ENCODE peak calls at places on chromosomes 4 and X, in four cellular contexts. One of them, this sample, is unnamed.

GRCh38 chr4:147194604-147195003 is 248.9 kb upstream of the TTC29 start:
- DNase-seq in H54: no peak
- DNase-seq in testis: no peak
- DNase-seq in adrenal gland: no peak
- DNase-seq in this sample: no peak

GRCh38 chr4:147289181-147289580 is 191.7 kb upstream of the EDNRA start:
- DNase-seq in H54: no peak
- DNase-seq in testis: no peak
- DNase-seq in adrenal gland: no peak
- DNase-seq in this sample: no peak

GRCh38 chrX:147875866-147876596 is 35.7 kb upstream of the FMR1 start:
- DNase-seq in H54: no peak
- DNase-seq in testis: no peak
- DNase-seq in adrenal gland: no peak
- DNase-seq in this sample: no peak

GRCh38 chrX:29478336-29479069 is 736.9 kb upstream of the MAGEB2 start:
- DNase-seq in H54: peak
- DNase-seq in testis: peak
- DNase-seq in adrenal gland: no peak
- DNase-seq in this sample: peak

GRCh38 chr4:27090406-27090805 is 229.8 kb downstream of the STIM2 start:
- DNase-seq in H54: no peak
- DNase-seq in testis: no peak
- DNase-seq in adrenal gland: no peak
- DNase-seq in this sample: no peak

GRCh38 chr4:88283661-88284377 is 542 bp downstream of the PPM1K start:
- DNase-seq in H54: peak
- DNase-seq in testis: peak
- DNase-seq in adrenal gland: peak
- DNase-seq in this sample: peak

GRCh38 chr4:123588631-123589223 is 192.1 kb downstream of the SPRY1 start:
- DNase-seq in H54: no peak
- DNase-seq in testis: no peak
- DNase-seq in adrenal gland: no peak
- DNase-seq in this sample: no peak

GRCh38 chr4:7472443-7473013 is 37.8 kb upstream of the PSAPL1 start:
- DNase-seq in H54: no peak
- DNase-seq in testis: no peak
- DNase-seq in adrenal gland: no peak
- DNase-seq in this sample: no peak

GRCh38 chr4:113411496-113411938 is 350.0 kb downstream of the CAMK2D start:
- DNase-seq in H54: no peak
- DNase-seq in testis: no peak
- DNase-seq in adrenal gland: peak
- DNase-seq in this sample: no peak

GRCh38 chr4:187666634-187667033 is 328.9 kb upstream of the ZFP42 start:
- DNase-seq in H54: no peak
- DNase-seq in testis: peak
- DNase-seq in adrenal gland: no peak
- DNase-seq in this sample: no peak

GRCh38 chr4:13248621-13249298 is 235.4 kb downstream of the RAB28 start:
- DNase-seq in H54: no peak
- DNase-seq in testis: no peak
- DNase-seq in adrenal gland: no peak
- DNase-seq in this sample: peak

GRCh38 chr4:188959424-188959823 is 820.2 kb downstream of the TRIML1 start:
- DNase-seq in H54: no peak
- DNase-seq in testis: no peak
- DNase-seq in adrenal gland: no peak
- DNase-seq in this sample: no peak

GRCh38 chrX:85084770-85085393 is 81.2 kb downstream of the APOOL start:
- DNase-seq in H54: no peak
- DNase-seq in testis: peak
- DNase-seq in adrenal gland: no peak
- DNase-seq in this sample: peak

GRCh38 chrX:152819271-152819670 is 11.3 kb downstream of the CETN2 start:
- DNase-seq in H54: no peak
- DNase-seq in testis: no peak
- DNase-seq in adrenal gland: no peak
- DNase-seq in this sample: no peak

GRCh38 chrX:111086521-111087127 is 9.4 kb upstream of the PAK3 start:
- DNase-seq in H54: no peak
- DNase-seq in testis: no peak
- DNase-seq in adrenal gland: no peak
- DNase-seq in this sample: no peak

GRCh38 chrX:96685205-96686099 is 810 bp downstream of the DIAPH2 start:
- DNase-seq in H54: peak
- DNase-seq in testis: peak
- DNase-seq in adrenal gland: peak
- DNase-seq in this sample: peak

GRCh38 chrX:138255373-138255772 is 456.1 kb downstream of the FGF13 start:
- DNase-seq in H54: no peak
- DNase-seq in testis: no peak
- DNase-seq in adrenal gland: no peak
- DNase-seq in this sample: no peak

GRCh38 chrX:71652405-71652804 is 14.9 kb upstream of the LOC101059915 start:
- DNase-seq in H54: peak
- DNase-seq in testis: peak
- DNase-seq in adrenal gland: peak
- DNase-seq in this sample: peak

GRCh38 chrX:118948270-118948669 is 26.1 kb upstream of the LONRF3 start:
- DNase-seq in H54: no peak
- DNase-seq in testis: no peak
- DNase-seq in adrenal gland: no peak
- DNase-seq in this sample: peak

GRCh38 chr4:104964387-104965175 is 182.1 kb upstream of the TET2 start:
- DNase-seq in H54: no peak
- DNase-seq in testis: no peak
- DNase-seq in adrenal gland: no peak
- DNase-seq in this sample: no peak

GRCh38 chr4:93199492-93199891 is 629.1 kb upstream of the ATOH1 start:
- DNase-seq in H54: peak
- DNase-seq in testis: no peak
- DNase-seq in adrenal gland: peak
- DNase-seq in this sample: peak

GRCh38 chr4:184732126-184732525 is 1.8 kb downstream of the CENPU start:
- DNase-seq in H54: no peak
- DNase-seq in testis: no peak
- DNase-seq in adrenal gland: no peak
- DNase-seq in this sample: peak

GRCh38 chrX:40097101-40097491 is 662 bp downstream of the BCOR start:
- DNase-seq in H54: no peak
- DNase-seq in testis: no peak
- DNase-seq in adrenal gland: no peak
- DNase-seq in this sample: peak

GRCh38 chrX:133670394-133670793 is 255.1 kb upstream of the GPC4 start:
- DNase-seq in H54: no peak
- DNase-seq in testis: peak
- DNase-seq in adrenal gland: peak
- DNase-seq in this sample: peak

GRCh38 chr4:107258359-107258758 is 222.2 kb upstream of the DKK2 start:
- DNase-seq in H54: no peak
- DNase-seq in testis: no peak
- DNase-seq in adrenal gland: no peak
- DNase-seq in this sample: no peak

GRCh38 chrX:10282490-10282889 is 125.7 kb downstream of the CLCN4 start:
- DNase-seq in H54: no peak
- DNase-seq in testis: no peak
- DNase-seq in adrenal gland: no peak
- DNase-seq in this sample: no peak

GRCh38 chr4:37830640-37831039 is 4.2 kb downstream of the PGM2 start:
- DNase-seq in H54: no peak
- DNase-seq in testis: no peak
- DNase-seq in adrenal gland: no peak
- DNase-seq in this sample: no peak

DNA sequence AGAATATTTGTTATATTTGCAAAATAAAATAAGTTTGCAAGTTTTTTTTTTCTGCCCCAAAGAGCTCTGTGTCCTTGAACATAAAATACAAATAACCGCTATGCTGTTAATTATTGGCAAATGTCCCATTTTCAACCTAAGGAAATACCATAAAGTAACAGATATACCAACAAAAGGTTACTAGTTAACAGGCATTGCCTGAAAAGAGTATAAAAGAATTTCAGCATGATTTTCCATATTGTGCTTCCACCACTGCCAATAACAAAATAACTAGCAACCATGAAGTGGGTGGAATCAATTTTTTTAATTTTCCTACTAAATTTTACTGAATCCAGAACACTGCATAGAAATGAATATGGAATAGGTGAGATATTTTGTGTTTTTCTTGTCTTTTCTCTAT is at the start of gene AFP:
- DNase-seq in H54: no peak
- DNase-seq in testis: no peak
- DNase-seq in adrenal gland: no peak
- DNase-seq in this sample: no peak
- TF ChIP-seq POLR2A in H54: no peak
- TF ChIP-seq POLR2A in testis: no peak
- TF ChIP-seq POLR2A in adrenal gland: no peak
- TF ChIP-seq POLR2A in this sample: no peak

GRCh38 chr4:4289930-4290850 is at the start of the genes LYAR and ZBTB49:
- DNase-seq in H54: peak
- DNase-seq in testis: peak
- DNase-seq in adrenal gland: peak
- DNase-seq in this sample: peak
- TF ChIP-seq POLR2A in H54: peak
- TF ChIP-seq POLR2A in testis: peak
- TF ChIP-seq POLR2A in adrenal gland: no peak
- TF ChIP-seq POLR2A in this sample: peak

GRCh38 chrX:57121162-57121741 is at the start of gene SPIN2B:
- DNase-seq in H54: peak
- DNase-seq in testis: peak
- DNase-seq in adrenal gland: peak
- DNase-seq in this sample: peak
- TF ChIP-seq POLR2A in H54: peak
- TF ChIP-seq POLR2A in testis: no peak
- TF ChIP-seq POLR2A in adrenal gland: peak
- TF ChIP-seq POLR2A in this sample: peak

DNA sequence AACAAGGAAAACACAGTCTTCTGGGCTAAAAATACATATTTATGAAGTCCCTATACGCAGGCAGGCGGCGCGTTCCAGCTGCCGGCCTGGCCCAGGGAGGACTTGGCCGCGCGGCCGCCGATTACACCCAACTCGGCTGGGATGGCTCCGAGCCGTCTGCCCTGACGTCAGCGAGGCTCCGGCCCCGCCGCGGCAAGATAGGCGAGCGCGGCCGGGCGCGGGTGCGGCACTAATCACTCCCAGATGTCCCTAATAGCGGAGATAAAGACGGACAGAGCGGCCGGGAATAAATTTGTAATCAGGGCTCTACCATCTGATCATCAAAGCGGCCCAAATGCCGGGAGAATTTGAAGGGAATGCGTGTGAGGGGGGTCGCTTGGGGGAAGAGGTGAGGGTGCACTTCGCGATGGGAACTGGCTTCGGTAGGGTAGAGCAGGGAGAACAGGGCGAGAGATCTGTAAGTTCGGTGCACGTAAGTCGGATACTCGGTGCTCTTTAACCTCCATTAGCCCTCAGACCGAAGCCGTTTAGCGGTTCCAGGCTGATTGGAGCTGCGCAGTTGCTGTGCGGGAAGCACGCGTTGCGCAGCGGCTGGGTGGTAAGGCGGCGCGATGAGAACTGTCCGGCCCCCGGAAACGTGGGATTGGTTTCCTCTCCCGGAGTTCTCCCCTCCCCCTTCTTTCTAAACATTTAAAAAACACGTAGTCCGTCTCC is 7.7 kb downstream of the HAND2 start:
- DNase-seq in H54: no peak
- DNase-seq in testis: peak
- DNase-seq in adrenal gland: peak
- DNase-seq in this sample: peak
- TF ChIP-seq POLR2A in H54: no peak
- TF ChIP-seq POLR2A in testis: no peak
- TF ChIP-seq POLR2A in adrenal gland: peak
- TF ChIP-seq POLR2A in this sample: no peak

GRCh38 chr4:152197211-152197610 is 338.7 kb downstream of the FBXW7 start:
- DNase-seq in H54: no peak
- DNase-seq in testis: no peak
- DNase-seq in adrenal gland: no peak
- DNase-seq in this sample: no peak

GRCh38 chr4:152206185-152206584 is 329.7 kb downstream of the FBXW7 start:
- DNase-seq in H54: no peak
- DNase-seq in testis: no peak
- DNase-seq in adrenal gland: no peak
- DNase-seq in this sample: no peak

GRCh38 chr4:152206646-152207435 is 329.1 kb downstream of the FBXW7 start:
- DNase-seq in H54: no peak
- DNase-seq in testis: no peak
- DNase-seq in adrenal gland: no peak
- DNase-seq in this sample: no peak

GRCh38 chr4:152202415-152202814 is 333.5 kb downstream of the FBXW7 start:
- DNase-seq in H54: no peak
- DNase-seq in testis: no peak
- DNase-seq in adrenal gland: no peak
- DNase-seq in this sample: no peak

GRCh38 chr4:152200776-152201333 is 335.0 kb downstream of the FBXW7 start:
- DNase-seq in H54: no peak
- DNase-seq in testis: no peak
- DNase-seq in adrenal gland: no peak
- DNase-seq in this sample: no peak
- TF ChIP-seq POLR2A in H54: no peak
- TF ChIP-seq POLR2A in testis: no peak
- TF ChIP-seq POLR2A in adrenal gland: no peak
- TF ChIP-seq POLR2A in this sample: no peak

DNA sequence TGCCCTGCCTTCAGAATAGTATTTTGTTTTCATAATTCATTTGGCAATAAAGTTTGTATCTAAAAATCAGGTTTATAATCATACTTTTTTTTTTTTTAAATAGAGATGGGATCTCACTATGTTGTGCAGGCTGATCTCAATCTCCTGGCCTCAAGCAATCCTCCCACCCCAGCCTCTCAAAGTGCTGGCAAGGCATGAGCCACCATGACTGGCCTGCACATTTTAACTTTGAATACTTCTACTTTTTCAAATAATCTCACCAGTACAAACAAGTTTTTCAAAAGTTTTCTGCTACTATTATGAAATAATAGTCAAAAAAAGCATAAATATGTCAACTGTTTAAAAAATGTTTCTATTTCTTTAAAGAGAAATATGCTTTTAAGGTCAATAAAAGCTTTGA is 69.6 kb upstream of the GPR34 start:
- DNase-seq in H54: no peak
- DNase-seq in testis: no peak
- DNase-seq in adrenal gland: no peak
- DNase-seq in this sample: no peak
- TF ChIP-seq POLR2A in H54: no peak
- TF ChIP-seq POLR2A in testis: no peak
- TF ChIP-seq POLR2A in adrenal gland: no peak
- TF ChIP-seq POLR2A in this sample: no peak